ENCODE peak calls at places on chromosome 7, in four cellular contexts. N is HepG2, A is K562, D is GM12878. H is an unnamed sample.

GRCh38 chr7:47428052-47428779 is 153.7 kb downstream of the TNS3 start:
- ATAC-seq in N (no peak), A (no peak), D (no peak), H (no peak)

GRCh38 chr7:30764030-30764991 is 6.9 kb upstream of the MINDY4 start:
- ATAC-seq in N (no peak), A (no peak), D (peak), H (peak)

GRCh38 chr7:1999278-1999984 is 233.3 kb downstream of the MAD1L1 start:
- ATAC-seq in N (no peak), A (no peak), D (no peak), H (no peak)

GRCh38 chr7:158821173-158822021 is 7.9 kb downstream of the ESYT2 start:
- ATAC-seq in N (no peak), A (peak), D (no peak), H (peak)

GRCh38 chr7:51300762-51301674 is 15.6 kb downstream of the COBL start:
- ATAC-seq in N (no peak), A (no peak), D (no peak), H (no peak)

GRCh38 chr7:45626441-45627430 is 52.6 kb downstream of the ADCY1 start:
- ATAC-seq in N (no peak), A (no peak), D (no peak), H (no peak)

GRCh38 chr7:92809397-92810241 is 26.8 kb downstream of the CDK6 start:
- ATAC-seq in N (peak), A (peak), D (peak), H (peak)

GRCh38 chr7:2044883-2045471 is 187.8 kb downstream of the MAD1L1 start:
- ATAC-seq in N (no peak), A (no peak), D (no peak), H (no peak)

GRCh38 chr7:12490105-12490688 is 80.3 kb upstream of the SCIN start:
- ATAC-seq in N (peak), A (peak), D (peak), H (no peak)

GRCh38 chr7:35967366-35968139 is 166.7 kb downstream of the SEPTIN7 start:
- ATAC-seq in N (no peak), A (no peak), D (peak), H (no peak)
- TF ChIP-seq EP300 in N (no peak), A (no peak), D (no peak), H (no peak)

GRCh38 chr7:96996937-96997511 is 8.3 kb upstream of the DLX6 start:
- ATAC-seq in N (no peak), A (no peak), D (no peak), H (no peak)
- TF ChIP-seq EP300 in N (no peak), A (no peak), D (no peak), H (no peak)

GRCh38 chr7:111198255-111198654 is 107.3 kb downstream of the LRRN3 start:
- ATAC-seq in N (no peak), A (peak), D (no peak), H (no peak)
- TF ChIP-seq EP300 in N (no peak), A (no peak), D (no peak), H (no peak)

GRCh38 chr7:106114735-106115383 is 2.7 kb upstream of the SYPL1 start:
- ATAC-seq in N (no peak), A (no peak), D (no peak), H (no peak)
- TF ChIP-seq EP300 in N (no peak), A (no peak), D (no peak), H (no peak)